ENCODE peak calls at places on chromosomes 4 and X, in eight cellular contexts. P, H, A, T, O, D, W and B are unnamed samples.
A peak's percentile ranks its signal among the peaks of the same experiment; 100 is the strongest.

GRCh38 chr4:170005472-170005871 is 20.7 kb downstream of the MFAP3L start:
- DNase-seq in P (no peak), O (no peak), H (no peak), D (no peak), A (no peak), W (no peak), T (no peak), B (no peak)

GRCh38 chr4:5890063-5890727 is 2.7 kb downstream of the CRMP1 start:
- DNase-seq in H (peak; percentile 89), D (no peak), O (peak; percentile 87), P (no peak), A (peak; percentile 85), W (no peak), T (peak; percentile 75), B (no peak)

GRCh38 chr4:151688003-151688784 is 72.6 kb downstream of the GATB start:
- DNase-seq in W (no peak), P (no peak), H (no peak), O (no peak), T (no peak), A (no peak), D (no peak), B (no peak)

GRCh38 chr4:145895056-145895455 is 43.6 kb downstream of the ZNF827 start:
- DNase-seq in W (no peak), P (no peak), T (no peak), D (no peak), A (no peak), H (no peak), O (no peak), B (no peak)

GRCh38 chrX:27599928-27600327 is 9.8 kb downstream of the DCAF8L2 start:
- DNase-seq in D (no peak), A (no peak), H (no peak), W (no peak), P (no peak), O (no peak), T (no peak), B (no peak)

GRCh38 chrX:72121381-72121780 is 10.3 kb downstream of the RTL5 start:
- DNase-seq in P (peak; percentile 24), H (no peak), T (no peak), W (peak; percentile 26), O (no peak), D (peak; percentile 72), A (no peak), B (no peak)

GRCh38 chr4:25813705-25814104 is 49.1 kb downstream of the SEL1L3 start:
- DNase-seq in H (no peak), P (no peak), A (peak; percentile 69), D (no peak), W (no peak), T (no peak), O (no peak), B (no peak)

GRCh38 chrX:138710311-138710791 is 1.2 kb downstream of the FGF13 start:
- DNase-seq in A (no peak), W (no peak), D (no peak), O (no peak), H (no peak), T (no peak), P (no peak), B (no peak)

GRCh38 chr4:184292465-184292867 is 74.8 kb upstream of the ENPP6 start:
- DNase-seq in D (no peak), W (no peak), A (no peak), O (no peak), T (no peak), P (no peak), H (no peak), B (no peak)

GRCh38 chr4:15479089-15479912 is 9.6 kb downstream of the CC2D2A start:
- DNase-seq in T (peak; percentile 88), O (peak; percentile 73), A (peak; percentile 80), W (no peak), P (no peak), D (peak; percentile 31), H (peak; percentile 70), B (peak; percentile 59)

GRCh38 chr4:41384992-41385391 is 128.3 kb downstream of the UCHL1 start:
- DNase-seq in D (peak; percentile 88), H (no peak), O (no peak), W (no peak), A (no peak), P (no peak), T (no peak), B (peak; percentile 69)